ENCODE peak calls at places on chromosome 4, in four cellular contexts. K is H1, E is K562, R is HCT116. S is an unnamed sample.

GRCh38 chr4:158161561-158162354 is 11.1 kb downstream of the GASK1B start:
- DNase-seq in K (no peak), E (no peak), R (peak), S (no peak)

GRCh38 chr4:17232575-17233253 is 279.2 kb downstream of the QDPR start:
- DNase-seq in K (no peak), E (no peak), R (peak), S (no peak)

GRCh38 chr4:48603366-48604003 is 113.4 kb downstream of the ZAR1 start:
- DNase-seq in K (no peak), E (no peak), R (no peak), S (peak)

GRCh38 chr4:24594887-24595286 is 10.5 kb upstream of the DHX15 start:
- DNase-seq in K (no peak), E (no peak), R (no peak), S (peak)

GRCh38 chr4:118954246-118954645 is 65.6 kb downstream of the SYNPO2 start:
- DNase-seq in K (no peak), E (no peak), R (peak), S (no peak)

GRCh38 chr4:184792950-184793555 is 32.7 kb downstream of the ACSL1 start:
- DNase-seq in K (no peak), E (peak), R (peak), S (peak)

GRCh38 chr4:107997001-107997788 is 7.5 kb downstream of the HADH start:
- DNase-seq in K (no peak), E (no peak), R (no peak), S (no peak)

GRCh38 chr4:2284934-2285664 is 23.2 kb upstream of the MXD4 start:
- DNase-seq in K (no peak), E (no peak), R (no peak), S (no peak)

GRCh38 chr4:7787067-7787466 is 152.6 kb downstream of the AFAP1 start:
- DNase-seq in K (no peak), E (no peak), R (no peak), S (no peak)

GRCh38 chr4:146329042-146329716 is 114.8 kb downstream of the REELD1 start:
- DNase-seq in K (no peak), E (no peak), R (no peak), S (no peak)

GRCh38 chr4:54661156-54661555 is 3.4 kb downstream of the KIT start:
- DNase-seq in K (no peak), E (no peak), R (no peak), S (no peak)

GRCh38 chr4:187354740-187355139 is 631.1 kb upstream of the FAT1 start:
- DNase-seq in K (no peak), E (no peak), R (no peak), S (no peak)

GRCh38 chr4:183186803-183187202 is 87.7 kb downstream of the WWC2 start:
- DNase-seq in K (no peak), E (no peak), R (no peak), S (no peak)

GRCh38 chr4:124526760-124527159 is 185.8 kb downstream of the ANKRD50 start:
- DNase-seq in K (no peak), E (no peak), R (no peak), S (peak)

GRCh38 chr4:183905081-183905592 is at the start of gene STOX2:
- DNase-seq in K (peak), E (no peak), R (no peak), S (peak)

GRCh38 chr4:176753049-176753448 is 39.7 kb downstream of the VEGFC start:
- DNase-seq in K (no peak), E (no peak), R (no peak), S (no peak)

GRCh38 chr4:142416711-142417275 is 429.3 kb downstream of the INPP4B start:
- DNase-seq in K (no peak), E (no peak), R (no peak), S (no peak)
- TF ChIP-seq FOSL1 in K (no peak), E (no peak), R (no peak), S (no peak)

GRCh38 chr4:18571252-18571885 is 549.8 kb upstream of the LCORL start:
- DNase-seq in K (no peak), E (no peak), R (no peak), S (peak)
- H3K4me3 ChIP-seq in K (no peak), E (no peak), R (no peak), S (no peak)

GRCh38 chr4:156619154-156619934 is 352.3 kb downstream of the PDGFC start:
- DNase-seq in K (no peak), E (no peak), R (no peak), S (no peak)

GRCh38 chr4:156620786-156621185 is 350.8 kb downstream of the PDGFC start:
- DNase-seq in K (no peak), E (no peak), R (no peak), S (no peak)

GRCh38 chr4:156614536-156614935 is 357.1 kb downstream of the PDGFC start:
- DNase-seq in K (no peak), E (no peak), R (no peak), S (no peak)

GRCh38 chr4:156609421-156609820 is 362.2 kb downstream of the PDGFC start:
- DNase-seq in K (no peak), E (no peak), R (no peak), S (no peak)

DNA sequence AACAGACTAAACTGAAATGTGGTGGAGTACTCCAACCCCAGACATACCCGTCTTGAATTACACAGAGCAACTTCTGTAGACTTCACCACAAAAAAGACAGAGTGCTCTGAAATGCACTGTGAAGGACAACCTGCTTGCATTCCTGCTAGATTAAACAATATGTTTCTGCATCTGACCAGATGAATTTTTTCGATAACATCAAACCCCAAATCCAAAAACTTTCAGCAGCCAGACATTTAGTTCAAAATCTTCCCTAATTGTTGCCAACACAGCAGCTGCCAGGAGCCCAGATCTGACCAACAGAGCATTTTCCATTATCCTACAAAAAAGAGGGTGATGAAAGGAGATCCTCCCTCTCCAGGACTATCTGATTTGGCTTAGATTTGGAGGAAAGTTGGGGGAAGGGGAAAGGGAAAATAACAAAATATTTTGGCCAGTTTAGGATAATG is 356.5 kb downstream of the PDGFC start:
- DNase-seq in K (no peak), E (no peak), R (no peak), S (no peak)
- TF ChIP-seq FOSL1 in K (no peak), E (no peak), R (no peak), S (no peak)

DNA sequence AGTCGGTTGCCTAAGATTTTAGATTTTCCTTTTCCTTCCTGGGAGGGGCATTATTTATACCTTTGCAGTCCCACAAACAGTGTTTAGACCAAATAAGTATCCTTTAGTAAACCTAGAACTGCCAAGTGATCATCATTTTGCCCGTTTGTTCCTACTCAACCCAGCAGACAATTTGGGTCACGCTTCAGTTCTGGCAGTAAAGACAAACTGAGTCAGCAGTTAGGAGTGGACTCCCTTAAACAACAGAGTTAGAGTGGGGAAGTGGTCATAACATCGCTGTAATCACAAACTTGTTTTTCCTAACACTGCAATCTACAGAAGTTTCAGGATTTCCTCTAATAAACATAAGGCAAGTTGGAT is 782 bp upstream of the WDFY3 start:
- DNase-seq in K (no peak), E (no peak), R (no peak), S (no peak)
- H3K4me3 ChIP-seq in K (peak), E (peak), R (peak), S (peak)

GRCh38 chr4:101345596-101346311 is 1.6 kb downstream of the PPP3CA start:
- DNase-seq in K (peak), E (peak), R (no peak), S (peak)

GRCh38 chr4:101346312-101346561 is 1.1 kb downstream of the PPP3CA start:
- DNase-seq in K (no peak), E (no peak), R (no peak), S (peak)

GRCh38 chr4:101347267-101347556 is at the start of gene PPP3CA:
- DNase-seq in K (no peak), E (no peak), R (no peak), S (no peak)

GRCh38 chr4:101346562-101347266 is 612 bp downstream of the PPP3CA start:
- DNase-seq in K (peak), E (peak), R (no peak), S (peak)

DNA sequence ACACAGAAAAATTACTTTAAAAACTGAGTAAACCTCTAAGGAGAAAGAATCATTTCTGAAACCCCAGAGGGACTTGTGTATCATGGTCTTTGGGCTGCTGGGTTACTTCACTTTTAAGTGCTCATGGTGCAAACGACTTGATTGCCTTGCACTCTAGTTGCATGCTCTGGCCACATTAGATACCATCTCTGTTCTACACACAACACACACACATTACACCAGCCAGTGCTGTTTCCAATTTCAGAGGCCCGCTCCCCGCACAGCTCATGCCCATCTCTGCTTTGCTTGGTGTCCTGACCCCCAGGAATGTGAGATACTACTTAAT is 2.1 kb downstream of the PPP3CA start:
- DNase-seq in K (no peak), E (peak), R (no peak), S (no peak)
- TF ChIP-seq FOSL1 in K (no peak), E (no peak), R (no peak), S (no peak)

GRCh38 chr4:110636677-110637407 is 14.0 kb upstream of the PITX2 start:
- DNase-seq in K (peak), E (no peak), R (peak), S (no peak)

GRCh38 chr4:110638347-110638746 is 15.5 kb upstream of the PITX2 start:
- DNase-seq in K (no peak), E (no peak), R (no peak), S (no peak)

GRCh38 chr4:110639207-110640092 is 16.6 kb upstream of the PITX2 start:
- DNase-seq in K (peak), E (no peak), R (no peak), S (no peak)

GRCh38 chr4:110636231-110636676 is 13.4 kb upstream of the PITX2 start:
- DNase-seq in K (no peak), E (no peak), R (peak), S (no peak)

GRCh38 chr4:110637408-110638131 is 14.7 kb upstream of the PITX2 start:
- DNase-seq in K (peak), E (no peak), R (no peak), S (no peak)
- H3K4me3 ChIP-seq in K (peak), E (no peak), R (peak), S (no peak)

DNA sequence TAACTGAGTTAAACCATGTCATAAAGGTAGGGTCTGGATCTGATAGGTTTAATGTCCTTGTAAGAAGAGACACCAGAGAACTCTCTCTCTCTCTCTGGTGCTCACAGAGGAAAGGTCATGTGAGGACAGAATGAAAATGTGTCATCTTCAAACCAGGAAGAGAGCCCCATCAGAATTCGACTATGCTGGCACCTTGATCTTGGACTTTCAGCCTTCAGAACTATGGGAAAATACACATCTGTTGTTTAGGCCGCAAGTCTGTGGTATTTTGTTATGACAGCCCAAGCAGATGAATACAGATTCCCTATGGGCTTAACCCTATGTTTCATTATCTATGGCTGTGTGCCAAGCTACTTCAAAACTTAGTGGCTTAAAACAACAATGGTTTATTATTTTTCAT is 105.5 kb upstream of the DDIT4L start:
- DNase-seq in K (no peak), E (no peak), R (no peak), S (no peak)
- TF ChIP-seq FOSL1 in K (no peak), E (no peak), R (no peak), S (no peak)

DNA sequence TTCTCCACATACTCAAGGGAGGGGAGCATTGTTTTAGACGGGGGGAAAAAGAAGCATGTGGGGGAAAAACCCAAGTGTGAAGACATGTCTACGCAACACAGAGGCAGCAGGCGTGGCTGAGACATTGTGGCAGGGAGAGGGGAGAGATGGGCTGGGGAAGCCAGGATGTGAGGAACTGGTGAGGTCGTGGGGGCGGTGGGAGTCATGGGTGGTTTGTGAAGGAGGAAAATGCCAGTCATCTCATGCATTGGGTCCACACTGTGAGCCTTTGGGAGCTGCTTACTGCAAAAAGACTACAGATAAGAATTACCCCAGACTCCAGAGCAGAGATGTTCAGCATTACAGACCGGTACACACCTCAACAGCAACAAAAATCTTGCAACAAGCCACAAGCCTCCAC is 2.1 kb downstream of the JAKMIP1 start:
- DNase-seq in K (no peak), E (no peak), R (no peak), S (no peak)
- H3K4me3 ChIP-seq in K (no peak), E (no peak), R (no peak), S (no peak)